ENCODE peak calls at places on chromosomes 7 and 10, in eight cellular contexts. One of them, this sample, is unnamed.

GRCh38 chr7:96479015-96479645 is 157.2 kb upstream of the SLC25A13 start:
- DNase-seq in tibial artery: no peak
- DNase-seq in lung: no peak
- DNase-seq in heart right ventricle: no peak
- DNase-seq in prostate gland: no peak
- DNase-seq in lower lobe of right lung: no peak
- DNase-seq in aorta: no peak
- DNase-seq in effector memory CD4-positive, alpha-beta T cell: no peak
- DNase-seq in this sample: no peak

GRCh38 chr10:108031505-108031904 is 867.0 kb upstream of the SORCS1 start:
- DNase-seq in tibial artery: no peak
- DNase-seq in lung: no peak
- DNase-seq in heart right ventricle: no peak
- DNase-seq in prostate gland: no peak
- DNase-seq in lower lobe of right lung: no peak
- DNase-seq in aorta: no peak
- DNase-seq in effector memory CD4-positive, alpha-beta T cell: no peak
- DNase-seq in this sample: no peak

GRCh38 chr10:602391-603005 is 87.0 kb downstream of the DIP2C start:
- DNase-seq in tibial artery: peak; percentile 59
- DNase-seq in lung: no peak
- DNase-seq in heart right ventricle: no peak
- DNase-seq in prostate gland: no peak
- DNase-seq in lower lobe of right lung: no peak
- DNase-seq in aorta: peak; percentile 63
- DNase-seq in effector memory CD4-positive, alpha-beta T cell: no peak
- DNase-seq in this sample: no peak

GRCh38 chr10:118213456-118213855 is 128.7 kb downstream of the FAM204A start:
- DNase-seq in tibial artery: no peak
- DNase-seq in lung: no peak
- DNase-seq in heart right ventricle: no peak
- DNase-seq in prostate gland: no peak
- DNase-seq in lower lobe of right lung: no peak
- DNase-seq in aorta: no peak
- DNase-seq in effector memory CD4-positive, alpha-beta T cell: no peak
- DNase-seq in this sample: no peak

GRCh38 chr7:158407581-158408331 is 179.9 kb downstream of the PTPRN2 start:
- DNase-seq in tibial artery: no peak
- DNase-seq in lung: no peak
- DNase-seq in heart right ventricle: no peak
- DNase-seq in prostate gland: no peak
- DNase-seq in lower lobe of right lung: no peak
- DNase-seq in aorta: no peak
- DNase-seq in effector memory CD4-positive, alpha-beta T cell: no peak
- DNase-seq in this sample: no peak

GRCh38 chr10:72814134-72814790 is 79.3 kb upstream of the OIT3 start:
- DNase-seq in tibial artery: no peak
- DNase-seq in lung: no peak
- DNase-seq in heart right ventricle: no peak
- DNase-seq in prostate gland: no peak
- DNase-seq in lower lobe of right lung: no peak
- DNase-seq in aorta: no peak
- DNase-seq in effector memory CD4-positive, alpha-beta T cell: no peak
- DNase-seq in this sample: no peak

GRCh38 chr7:106425017-106425719 is 140.4 kb upstream of the NAMPT start:
- DNase-seq in tibial artery: peak; percentile 95
- DNase-seq in lung: peak; percentile 88
- DNase-seq in heart right ventricle: no peak
- DNase-seq in prostate gland: peak; percentile 89
- DNase-seq in lower lobe of right lung: peak; percentile 69
- DNase-seq in aorta: no peak
- DNase-seq in effector memory CD4-positive, alpha-beta T cell: no peak
- DNase-seq in this sample: peak; percentile 72

GRCh38 chr7:5222861-5223411 is 32.9 kb downstream of the WIPI2 start:
- DNase-seq in tibial artery: peak; percentile 52
- DNase-seq in lung: peak; percentile 69
- DNase-seq in heart right ventricle: no peak
- DNase-seq in prostate gland: no peak
- DNase-seq in lower lobe of right lung: peak; percentile 85
- DNase-seq in aorta: peak; percentile 75
- DNase-seq in effector memory CD4-positive, alpha-beta T cell: no peak
- DNase-seq in this sample: no peak

GRCh38 chr7:20350518-20350951 is 19.8 kb downstream of the ITGB8 start:
- DNase-seq in tibial artery: no peak
- DNase-seq in lung: no peak
- DNase-seq in heart right ventricle: no peak
- DNase-seq in prostate gland: peak; percentile 24
- DNase-seq in lower lobe of right lung: no peak
- DNase-seq in aorta: no peak
- DNase-seq in effector memory CD4-positive, alpha-beta T cell: no peak
- DNase-seq in this sample: no peak

GRCh38 chr7:127393370-127394058 is 1.0 kb upstream of the ZNF800 start:
- DNase-seq in tibial artery: no peak
- DNase-seq in lung: no peak
- DNase-seq in heart right ventricle: no peak
- DNase-seq in prostate gland: peak; percentile 6
- DNase-seq in lower lobe of right lung: peak; percentile 46
- DNase-seq in aorta: peak; percentile 79
- DNase-seq in effector memory CD4-positive, alpha-beta T cell: no peak
- DNase-seq in this sample: peak; percentile 5

GRCh38 chr10:84607523-84607922 is 279.1 kb downstream of the CCSER2 start:
- DNase-seq in tibial artery: peak; percentile 48
- DNase-seq in lung: no peak
- DNase-seq in heart right ventricle: no peak
- DNase-seq in prostate gland: no peak
- DNase-seq in lower lobe of right lung: no peak
- DNase-seq in aorta: no peak
- DNase-seq in effector memory CD4-positive, alpha-beta T cell: no peak
- DNase-seq in this sample: no peak

GRCh38 chr10:5861269-5862031 is 28.2 kb downstream of the ANKRD16 start:
- DNase-seq in tibial artery: no peak
- DNase-seq in lung: no peak
- DNase-seq in heart right ventricle: no peak
- DNase-seq in prostate gland: no peak
- DNase-seq in lower lobe of right lung: no peak
- DNase-seq in aorta: no peak
- DNase-seq in effector memory CD4-positive, alpha-beta T cell: no peak
- DNase-seq in this sample: no peak

GRCh38 chr7:101814996-101815825 is 2.2 kb upstream of the CUX1 start:
- DNase-seq in tibial artery: peak; percentile 73
- DNase-seq in lung: peak; percentile 53
- DNase-seq in heart right ventricle: peak; percentile 63
- DNase-seq in prostate gland: peak; percentile 36
- DNase-seq in lower lobe of right lung: peak; percentile 56
- DNase-seq in aorta: peak; percentile 85
- DNase-seq in effector memory CD4-positive, alpha-beta T cell: peak; percentile 39
- DNase-seq in this sample: peak; percentile 10

DNA sequence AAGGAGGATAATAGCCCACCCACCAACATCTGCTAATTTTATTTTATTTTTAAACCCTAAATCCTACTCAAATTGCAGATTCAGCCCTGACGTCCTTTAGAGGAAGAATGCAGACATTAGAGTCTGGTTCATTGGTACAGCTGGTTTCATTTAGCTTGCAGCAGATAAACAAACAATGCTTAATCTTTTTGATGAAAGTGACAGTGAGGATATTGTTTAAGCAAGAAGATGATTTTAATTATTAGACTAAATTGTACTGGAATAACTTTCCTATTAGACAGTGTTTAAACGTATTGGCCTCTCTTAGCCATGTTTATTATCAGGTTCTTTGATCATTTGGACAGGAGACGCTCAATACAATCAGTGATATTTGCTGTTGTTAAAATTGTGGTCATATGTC is 164.8 kb downstream of the CDK14 start:
- DNase-seq in tibial artery: no peak
- DNase-seq in lung: no peak
- DNase-seq in heart right ventricle: no peak
- DNase-seq in prostate gland: no peak
- DNase-seq in lower lobe of right lung: no peak
- DNase-seq in aorta: no peak
- DNase-seq in effector memory CD4-positive, alpha-beta T cell: no peak
- DNase-seq in this sample: no peak
- H3K4me1 ChIP-seq in tibial artery: no peaks in the 10 kb centered on the region
- H3K4me1 ChIP-seq in lung: peaks cover 1% of the 10 kb centered on the region
- H3K4me1 ChIP-seq in heart right ventricle: peaks cover 17% of the 10 kb centered on the region
- H3K4me1 ChIP-seq in prostate gland: no peaks in the 10 kb centered on the region
- H3K4me1 ChIP-seq in lower lobe of right lung: no peaks in the 10 kb centered on the region
- H3K4me1 ChIP-seq in aorta: no peaks in the 10 kb centered on the region
- H3K4me1 ChIP-seq in effector memory CD4-positive, alpha-beta T cell: no peaks in the 10 kb centered on the region
- H3K4me1 ChIP-seq in this sample: peaks cover 10% of the 10 kb centered on the region

GRCh38 chr10:110076559-110077318 is 69.0 kb downstream of the ADD3 start:
- DNase-seq in tibial artery: peak; percentile 76
- DNase-seq in lung: peak; percentile 59
- DNase-seq in heart right ventricle: no peak
- DNase-seq in prostate gland: peak; percentile 8
- DNase-seq in lower lobe of right lung: no peak
- DNase-seq in aorta: no peak
- DNase-seq in effector memory CD4-positive, alpha-beta T cell: no peak
- DNase-seq in this sample: peak; percentile 50
- H3K4me3 ChIP-seq in tibial artery: no peak overlapping the region
- H3K4me3 ChIP-seq in lung: no peak overlapping the region
- H3K4me3 ChIP-seq in heart right ventricle: peak overlapping the region; percentile 30
- H3K4me3 ChIP-seq in prostate gland: no peak overlapping the region
- H3K4me3 ChIP-seq in lower lobe of right lung: peak overlapping the region; percentile 30
- H3K4me3 ChIP-seq in aorta: no peak overlapping the region
- H3K4me3 ChIP-seq in effector memory CD4-positive, alpha-beta T cell: peak overlapping the region; percentile 48
- H3K4me3 ChIP-seq in this sample: peak overlapping the region; percentile 2

GRCh38 chr7:999149-999883 is 16.3 kb downstream of the CYP2W1 start:
- DNase-seq in tibial artery: no peak
- DNase-seq in lung: no peak
- DNase-seq in heart right ventricle: no peak
- DNase-seq in prostate gland: no peak
- DNase-seq in lower lobe of right lung: no peak
- DNase-seq in aorta: no peak
- DNase-seq in effector memory CD4-positive, alpha-beta T cell: no peak
- DNase-seq in this sample: no peak
- H3K4me1 ChIP-seq in tibial artery: no peaks in the 10 kb centered on the region
- H3K4me1 ChIP-seq in lung: no peaks in the 10 kb centered on the region
- H3K4me1 ChIP-seq in heart right ventricle: no peaks in the 10 kb centered on the region
- H3K4me1 ChIP-seq in prostate gland: no peaks in the 10 kb centered on the region
- H3K4me1 ChIP-seq in lower lobe of right lung: no peaks in the 10 kb centered on the region
- H3K4me1 ChIP-seq in aorta: no peaks in the 10 kb centered on the region
- H3K4me1 ChIP-seq in effector memory CD4-positive, alpha-beta T cell: no peaks in the 10 kb centered on the region
- H3K4me1 ChIP-seq in this sample: no peaks in the 10 kb centered on the region

GRCh38 chr10:92157374-92157773 is 133.5 kb downstream of the CPEB3 start:
- DNase-seq in tibial artery: no peak
- DNase-seq in lung: no peak
- DNase-seq in heart right ventricle: no peak
- DNase-seq in prostate gland: no peak
- DNase-seq in lower lobe of right lung: no peak
- DNase-seq in aorta: no peak
- DNase-seq in effector memory CD4-positive, alpha-beta T cell: no peak
- DNase-seq in this sample: no peak
- H3K4me3 ChIP-seq in tibial artery: no peak overlapping the region
- H3K4me3 ChIP-seq in lung: no peak overlapping the region
- H3K4me3 ChIP-seq in heart right ventricle: no peak overlapping the region
- H3K4me3 ChIP-seq in prostate gland: no peak overlapping the region
- H3K4me3 ChIP-seq in lower lobe of right lung: no peak overlapping the region
- H3K4me3 ChIP-seq in aorta: no peak overlapping the region
- H3K4me3 ChIP-seq in effector memory CD4-positive, alpha-beta T cell: no peak overlapping the region
- H3K4me3 ChIP-seq in this sample: peak overlapping the region; percentile 9

GRCh38 chr7:47568569-47568968 is 13.3 kb downstream of the TNS3 start:
- DNase-seq in tibial artery: peak; percentile 75
- DNase-seq in lung: no peak
- DNase-seq in heart right ventricle: no peak
- DNase-seq in prostate gland: no peak
- DNase-seq in lower lobe of right lung: peak; percentile 57
- DNase-seq in aorta: no peak
- DNase-seq in effector memory CD4-positive, alpha-beta T cell: no peak
- DNase-seq in this sample: no peak
- H3K4me1 ChIP-seq in tibial artery: peaks cover 33% of the 10 kb centered on the region
- H3K4me1 ChIP-seq in lung: peaks cover 31% of the 10 kb centered on the region
- H3K4me1 ChIP-seq in heart right ventricle: peaks cover 48% of the 10 kb centered on the region
- H3K4me1 ChIP-seq in prostate gland: peaks cover 5% of the 10 kb centered on the region
- H3K4me1 ChIP-seq in lower lobe of right lung: peaks cover 64% of the 10 kb centered on the region
- H3K4me1 ChIP-seq in aorta: no peaks in the 10 kb centered on the region
- H3K4me1 ChIP-seq in effector memory CD4-positive, alpha-beta T cell: no peaks in the 10 kb centered on the region
- H3K4me1 ChIP-seq in this sample: peaks cover 16% of the 10 kb centered on the region

DNA sequence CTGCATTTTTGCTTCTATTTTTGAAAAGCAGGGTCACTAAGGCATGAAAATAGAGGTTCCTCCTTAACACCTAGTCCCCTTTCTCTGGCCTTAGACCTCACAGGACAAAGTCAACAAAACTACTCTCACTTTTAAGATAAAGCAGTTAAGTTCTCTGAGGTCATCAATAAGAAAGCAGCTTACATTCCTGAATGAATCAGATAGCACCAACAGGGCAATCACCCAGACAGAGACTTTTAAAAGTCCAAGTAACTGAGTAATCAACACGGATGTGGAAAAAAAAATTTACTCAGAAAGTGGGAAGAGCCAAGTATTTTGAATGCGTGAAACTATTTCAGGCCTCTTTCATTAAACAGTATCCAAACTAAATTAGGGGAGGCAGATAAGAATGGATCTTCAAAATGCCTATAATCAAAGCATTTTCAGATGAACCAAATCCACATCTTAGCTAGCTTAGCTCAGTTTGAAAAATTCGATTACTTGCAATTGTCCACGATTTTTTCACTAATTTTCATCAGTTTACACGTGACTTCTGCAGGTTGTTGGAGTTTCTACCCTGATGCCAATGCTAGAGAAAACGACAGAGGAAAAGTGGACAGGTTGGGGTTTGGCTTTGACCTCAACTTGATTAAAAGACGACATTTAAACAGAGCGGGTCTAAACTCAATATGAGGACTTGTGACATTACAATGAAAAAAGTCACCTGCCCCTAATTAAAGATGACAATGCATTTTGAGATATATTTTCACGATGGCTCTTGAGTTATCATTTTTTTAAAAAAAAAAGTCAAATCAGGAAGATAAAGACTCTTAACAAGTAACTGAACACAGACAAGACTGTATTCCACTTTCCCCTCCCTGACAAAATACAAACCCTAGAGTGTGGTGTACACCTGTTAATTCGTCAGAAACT is 1.6 kb downstream of the BEND7 start:
- DNase-seq in tibial artery: no peak
- DNase-seq in lung: no peak
- DNase-seq in heart right ventricle: no peak
- DNase-seq in prostate gland: no peak
- DNase-seq in lower lobe of right lung: no peak
- DNase-seq in aorta: no peak
- DNase-seq in effector memory CD4-positive, alpha-beta T cell: no peak
- DNase-seq in this sample: no peak
- H3K4me3 ChIP-seq in tibial artery: peak overlapping the region; percentile 83
- H3K4me3 ChIP-seq in lung: no peak overlapping the region
- H3K4me3 ChIP-seq in heart right ventricle: peak overlapping the region; percentile 62
- H3K4me3 ChIP-seq in prostate gland: peak overlapping the region; percentile 53
- H3K4me3 ChIP-seq in lower lobe of right lung: peak overlapping the region; percentile 62
- H3K4me3 ChIP-seq in aorta: peak overlapping the region; percentile 96
- H3K4me3 ChIP-seq in effector memory CD4-positive, alpha-beta T cell: no peak overlapping the region
- H3K4me3 ChIP-seq in this sample: peak overlapping the region; percentile 58

GRCh38 chr10:95503526-95503925 is 57.6 kb downstream of the SORBS1 start:
- DNase-seq in tibial artery: no peak
- DNase-seq in lung: no peak
- DNase-seq in heart right ventricle: no peak
- DNase-seq in prostate gland: no peak
- DNase-seq in lower lobe of right lung: no peak
- DNase-seq in aorta: no peak
- DNase-seq in effector memory CD4-positive, alpha-beta T cell: no peak
- DNase-seq in this sample: no peak
- H3K4me1 ChIP-seq in tibial artery: peaks cover 82% of the 10 kb centered on the region
- H3K4me1 ChIP-seq in lung: peaks cover 12% of the 10 kb centered on the region
- H3K4me1 ChIP-seq in heart right ventricle: peaks cover 96% of the 10 kb centered on the region
- H3K4me1 ChIP-seq in prostate gland: no peaks in the 10 kb centered on the region
- H3K4me1 ChIP-seq in lower lobe of right lung: peaks cover 38% of the 10 kb centered on the region
- H3K4me1 ChIP-seq in aorta: peaks cover 17% of the 10 kb centered on the region
- H3K4me1 ChIP-seq in effector memory CD4-positive, alpha-beta T cell: no peaks in the 10 kb centered on the region
- H3K4me1 ChIP-seq in this sample: peaks cover 71% of the 10 kb centered on the region

This sample was measured in gastrocnemius medialis.